ENCODE peak calls at places on chromosome 16, in eight cellular contexts. P is NCI-H1930; E is AG08396; R is C1 segment of cervical spinal cord; U is cardiac fibroblast; D is renal cortical epithelial cell; Y is T-helper 2 cell; B is activated CD4-positive, alpha-beta T cell treated with anti-CD3 and anti-CD28 coated beads for 1 hour. L is an unnamed sample.

GRCh38 chr16:11497851-11498289 is 88.8 kb downstream of the LITAF start:
- DNase-seq in B (no peak), E (no peak), Y (no peak), P (no peak), D (peak), U (peak), R (no peak), L (no peak)

GRCh38 chr16:89307421-89307805 is 89.9 kb downstream of the ZNF778 start:
- DNase-seq in U (no peak), E (no peak), D (no peak), B (no peak), P (no peak), R (no peak), Y (no peak), L (no peak)

GRCh38 chr16:56601325-56601724 is 7.1 kb upstream of the MT2A start:
- DNase-seq in Y (no peak), U (no peak), R (no peak), B (no peak), D (no peak), P (no peak), E (no peak), L (no peak)

GRCh38 chr16:70577256-70577698 is 53.7 kb downstream of the SF3B3 start:
- DNase-seq in Y (no peak), D (peak), E (peak), U (peak), R (no peak), B (no peak), P (no peak), L (no peak)

GRCh38 chr16:11896776-11897175 is 19.0 kb downstream of the GSPT1 start:
- DNase-seq in D (peak), P (no peak), Y (no peak), B (no peak), R (no peak), E (peak), U (peak), L (no peak)

GRCh38 chr16:9647981-9648701 is 534.1 kb downstream of the GRIN2A start:
- DNase-seq in Y (no peak), E (peak), R (no peak), B (no peak), U (peak), P (no peak), D (peak), L (no peak)

GRCh38 chr16:987846-988245 is 6.3 kb downstream of the SOX8 start:
- DNase-seq in D (no peak), P (no peak), E (no peak), B (no peak), R (peak), U (no peak), Y (no peak), L (no peak)

GRCh38 chr16:86622700-86623615 is 44.6 kb downstream of the FOXL1 start:
- DNase-seq in B (no peak), P (no peak), R (no peak), D (no peak), Y (no peak), E (no peak), U (no peak), L (no peak)

GRCh38 chr16:56357291-56357764 is 68.0 kb downstream of the AMFR start:
- DNase-seq in D (peak), U (peak), Y (no peak), R (no peak), P (no peak), B (peak), E (peak), L (no peak)

GRCh38 chr16:4962716-4963115 is 4.6 kb downstream of the SEC14L5 start:
- DNase-seq in B (no peak), U (no peak), R (no peak), P (no peak), D (no peak), Y (no peak), E (no peak), L (no peak)

GRCh38 chr16:28189237-28189636 is 22.5 kb downstream of the XPO6 start:
- DNase-seq in B (no peak), Y (no peak), P (no peak), R (no peak), E (no peak), D (no peak), U (peak), L (no peak)

GRCh38 chr16:56198044-56198754 is 6.9 kb downstream of the GNAO1 start:
- DNase-seq in D (no peak), U (no peak), R (no peak), P (no peak), B (no peak), Y (no peak), E (no peak), L (no peak)

GRCh38 chr16:28846933-28847273 is 755 bp upstream of the TUFM start:
- DNase-seq in E (no peak), D (no peak), P (no peak), Y (no peak), B (no peak), R (peak), U (no peak), L (no peak)

GRCh38 chr16:10535461-10535860 is 44.9 kb downstream of the EMP2 start:
- DNase-seq in D (no peak), P (no peak), E (no peak), U (no peak), B (no peak), R (no peak), Y (no peak), L (no peak)

GRCh38 chr16:14196539-14196938 is 125.4 kb downstream of the MRTFB start:
- DNase-seq in P (no peak), R (no peak), B (no peak), D (no peak), U (no peak), Y (no peak), E (no peak), L (no peak)